ENCODE peak calls at places on chromosomes 7 and 10, in six cellular contexts. M, R, F, S, B and X are unnamed samples.

GRCh38 chr7:75721426-75721825 is 17.3 kb downstream of the HIP1 start:
- DNase-seq in M (no peak), R (no peak), F (no peak), S (no peak), B (no peak), X (no peak)

GRCh38 chr10:14608381-14609001 is 166.2 kb downstream of the FAM107B start:
- DNase-seq in M (no peak), R (peak), F (no peak), S (no peak), B (no peak), X (no peak)

GRCh38 chr7:64795176-64795575 is 948 bp downstream of the ZNF138 start:
- DNase-seq in M (no peak), R (no peak), F (no peak), S (no peak), B (no peak), X (peak)

GRCh38 chr7:85160223-85160622 is 26.6 kb downstream of the SEMA3D start:
- DNase-seq in M (no peak), R (no peak), F (no peak), S (no peak), B (peak), X (no peak)

GRCh38 chr10:35887686-35888085 is 245.6 kb upstream of the FZD8 start:
- DNase-seq in M (no peak), R (no peak), F (no peak), S (no peak), B (no peak), X (no peak)

GRCh38 chr7:87312215-87312865 is 33.1 kb upstream of the CROT start:
- DNase-seq in M (peak), R (peak), F (no peak), S (peak), B (peak), X (peak)

GRCh38 chr10:84329094-84329611 is 764 bp downstream of the CCSER2 start:
- DNase-seq in M (no peak), R (no peak), F (no peak), S (peak), B (no peak), X (peak)

GRCh38 chr10:19993714-19994343 is 177.6 kb downstream of the PLXDC2 start:
- DNase-seq in M (no peak), R (no peak), F (no peak), S (no peak), B (no peak), X (no peak)

GRCh38 chr10:42926831-42927230 is 144.2 kb downstream of the BMS1 start:
- DNase-seq in M (no peak), R (no peak), F (peak), S (no peak), B (no peak), X (no peak)

GRCh38 chr7:156155988-156156733 is 343.9 kb upstream of the SHH start:
- DNase-seq in M (no peak), R (no peak), F (no peak), S (no peak), B (no peak), X (no peak)

GRCh38 chr7:40147371-40148246 is 12.8 kb downstream of the SUGCT start:
- DNase-seq in M (no peak), R (no peak), F (no peak), S (no peak), B (no peak), X (no peak)

GRCh38 chr10:34305189-34305588 is 509.9 kb downstream of the PARD3 start:
- DNase-seq in M (no peak), R (no peak), F (no peak), S (no peak), B (no peak), X (peak)

GRCh38 chr10:77139746-77140145 is 497.9 kb downstream of the KCNMA1 start:
- DNase-seq in M (no peak), R (no peak), F (no peak), S (no peak), B (no peak), X (no peak)

GRCh38 chr7:114255404-114255841 is 159.2 kb upstream of the FOXP2 start:
- DNase-seq in M (no peak), R (no peak), F (no peak), S (no peak), B (no peak), X (peak)

GRCh38 chr10:9331583-9332008 is 1277.1 kb downstream of the GATA3 start:
- DNase-seq in M (peak), R (no peak), F (no peak), S (no peak), B (peak), X (peak)

GRCh38 chr7:43938892-43939482 is 12.8 kb downstream of the UBE2D4 start:
- DNase-seq in M (no peak), R (no peak), F (no peak), S (no peak), B (no peak), X (no peak)

GRCh38 chr7:113307147-113307546 is 188.8 kb upstream of the SMIM30 start:
- DNase-seq in M (no peak), R (no peak), F (no peak), S (no peak), B (no peak), X (no peak)